ENCODE peak calls at places on chromosomes 7 and 10, in five cellular contexts. R is colonic mucosa, X is cardiac muscle cell, G is OCI-LY7, E is heart right ventricle. H is an unnamed sample.

GRCh38 chr7:98571006-98571405 is 46.1 kb upstream of the NPTX2 start:
- DNase-seq in R (no peak), X (no peak), G (no peak), E (no peak), H (no peak)

GRCh38 chr7:150520145-150520544 is 5.5 kb downstream of the GIMAP7 start:
- DNase-seq in R (no peak), X (no peak), G (no peak), E (no peak), H (no peak)

GRCh38 chr7:151382079-151382885 is 27.6 kb downstream of the WDR86 start:
- DNase-seq in R (no peak), X (no peak), G (no peak), E (no peak), H (no peak)

GRCh38 chr7:133807610-133808543 is 319.3 kb upstream of the LRGUK start:
- DNase-seq in R (no peak), X (no peak), G (no peak), E (no peak), H (no peak)

GRCh38 chr7:50778189-50778588 is 4.5 kb downstream of the GRB10 start:
- DNase-seq in R (no peak), X (no peak), G (no peak), E (no peak), H (no peak)

GRCh38 chr7:12490105-12490688 is 80.3 kb upstream of the SCIN start:
- DNase-seq in R (no peak), X (peak), G (peak), E (no peak), H (no peak)

GRCh38 chr7:17844514-17845196 is 95.6 kb downstream of the SNX13 start:
- DNase-seq in R (no peak), X (no peak), G (no peak), E (no peak), H (no peak)

GRCh38 chr7:13560441-13560840 is 429.0 kb downstream of the ETV1 start:
- DNase-seq in R (no peak), X (no peak), G (no peak), E (no peak), H (no peak)

GRCh38 chr7:50552139-50552538 is 13.1 kb downstream of the DDC start:
- DNase-seq in R (peak), X (no peak), G (no peak), E (no peak), H (no peak)

GRCh38 chr7:40382145-40382544 is 247.3 kb downstream of the SUGCT start:
- DNase-seq in R (no peak), X (no peak), G (no peak), E (no peak), H (no peak)

GRCh38 chr10:118551535-118552100 is 43.8 kb downstream of the PRLHR start:
- DNase-seq in R (no peak), X (no peak), G (no peak), E (no peak), H (no peak)
- TF ChIP-seq CTCF in R (no peak), X (no peak), G (no peak), E (no peak), H (no peak)

GRCh38 chr10:31948021-31948420 is 19.4 kb upstream of the ARHGAP12 start:
- DNase-seq in R (no peak), X (no peak), G (no peak), E (no peak), H (no peak)
- H3K4me3 ChIP-seq in R (no peak), X (no peak), G (no peak), E (no peak), H (no peak)

GRCh38 chr7:24290004-24290641 is 6.1 kb downstream of the NPY start:
- DNase-seq in R (peak), X (peak), G (peak), E (no peak), H (peak)

GRCh38 chr7:24283559-24283899 is 461 bp upstream of the NPY start:
- DNase-seq in R (no peak), X (no peak), G (no peak), E (no peak), H (no peak)

GRCh38 chr7:24283900-24284698 is at the start of gene NPY:
- DNase-seq in R (no peak), X (peak), G (no peak), E (no peak), H (no peak)

GRCh38 chr7:24279512-24279911 is 4.5 kb upstream of the NPY start:
- DNase-seq in R (no peak), X (no peak), G (no peak), E (no peak), H (no peak)

GRCh38 chr7:24284699-24285506 is 913 bp downstream of the NPY start:
- DNase-seq in R (no peak), X (peak), G (no peak), E (no peak), H (no peak)
- TF ChIP-seq CTCF in R (no peak), X (no peak), G (no peak), E (no peak), H (no peak)

DNA sequence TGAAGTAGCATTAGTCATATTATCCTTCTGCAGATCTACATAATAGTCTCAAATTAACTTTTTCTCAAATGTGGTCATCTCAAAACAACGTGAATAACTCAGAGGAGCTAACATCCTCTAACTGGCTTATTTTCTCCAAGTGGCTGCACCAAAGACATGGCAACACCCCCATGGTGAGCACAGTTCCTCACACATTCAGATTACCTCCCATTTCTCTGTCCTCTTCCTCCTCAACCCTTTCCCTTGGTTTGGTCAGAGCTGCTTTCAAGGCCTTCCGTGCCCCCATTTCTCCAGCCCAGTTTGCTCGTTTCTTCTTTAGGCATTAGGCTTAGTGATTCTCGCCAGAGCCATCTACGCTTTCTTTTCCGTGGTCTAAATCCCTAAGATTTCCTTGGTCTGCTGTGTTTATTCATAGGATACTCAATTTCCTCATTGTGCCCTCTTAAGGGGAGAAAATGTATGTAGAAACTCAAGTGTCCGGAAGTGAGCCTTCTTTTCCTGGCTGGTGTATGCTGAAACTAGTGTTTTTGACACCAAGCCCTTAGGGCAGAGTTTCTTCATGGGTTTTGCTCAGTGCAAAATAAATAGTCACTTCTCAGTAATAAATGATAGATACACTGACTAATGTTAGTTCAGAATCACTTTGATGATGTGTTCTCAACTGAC is 2.6 kb downstream of the MET start:
- DNase-seq in R (no peak), X (no peak), G (no peak), E (no peak), H (no peak)
- H3K4me3 ChIP-seq in R (no peak), X (no peak), G (no peak), E (no peak), H (peak)

GRCh38 chr7:93889261-93889660 is 1.3 kb downstream of the TFPI2 start:
- DNase-seq in R (no peak), X (no peak), G (no peak), E (no peak), H (peak)

GRCh38 chr7:93890464-93891068 is at the start of gene TFPI2:
- DNase-seq in R (peak), X (peak), G (no peak), E (peak), H (peak)

GRCh38 chr7:93894426-93894825 is 3.9 kb upstream of the TFPI2 start:
- DNase-seq in R (no peak), X (no peak), G (no peak), E (no peak), H (no peak)

GRCh38 chr7:93894966-93895650 is 4.6 kb upstream of the TFPI2 start:
- DNase-seq in R (no peak), X (no peak), G (no peak), E (no peak), H (no peak)

GRCh38 chr7:93890041-93890463 is 501 bp downstream of the TFPI2 start:
- DNase-seq in R (no peak), X (peak), G (no peak), E (no peak), H (peak)
- TF ChIP-seq CTCF in R (no peak), X (no peak), G (no peak), E (no peak), H (no peak)

H was measured in epithelial cell of proximal tubule.